ENCODE peak calls at places on chromosomes 4 and X, in five cellular contexts. F is IMR-90, M is coronary artery, A is thoracic aorta, D is NCI-H345. C is an unnamed sample.

GRCh38 chr4:4851081-4851480 is 8.4 kb upstream of the MSX1 start:
- DNase-seq in F (no peak), M (no peak), A (no peak), D (no peak), C (no peak)

GRCh38 chr4:26574563-26574962 is 9.3 kb upstream of the TBC1D19 start:
- DNase-seq in F (no peak), M (no peak), A (no peak), D (no peak), C (no peak)

GRCh38 chrX:129238011-129238410 is 285.3 kb downstream of the SMARCA1 start:
- DNase-seq in F (no peak), M (no peak), A (no peak), D (no peak), C (no peak)

GRCh38 chr4:181911420-181911819 is 331.8 kb upstream of the TENM3 start:
- DNase-seq in F (peak), M (no peak), A (no peak), D (no peak), C (peak)

GRCh38 chrX:87518504-87518903 is 902 bp downstream of the KLHL4 start:
- DNase-seq in F (peak), M (no peak), A (no peak), D (no peak), C (peak)

GRCh38 chr4:8267077-8267476 is 2.5 kb upstream of the HTRA3 start:
- DNase-seq in F (peak), M (no peak), A (no peak), D (peak), C (peak)

GRCh38 chr4:27986476-27986875 is 1125.8 kb downstream of the STIM2 start:
- DNase-seq in F (no peak), M (no peak), A (no peak), D (no peak), C (peak)

GRCh38 chr4:11011249-11011648 is 326.7 kb upstream of the CLNK start:
- DNase-seq in F (no peak), M (no peak), A (no peak), D (no peak), C (no peak)

GRCh38 chr4:144705861-144706590 is 60.1 kb downstream of the HHIP start:
- DNase-seq in F (no peak), M (no peak), A (no peak), D (no peak), C (no peak)

GRCh38 chr4:176198316-176198903 is 3.0 kb upstream of the SPATA4 start:
- DNase-seq in F (no peak), M (no peak), A (no peak), D (peak), C (no peak)

GRCh38 chr4:36243355-36244256 is 708 bp downstream of the ARAP2 start:
- DNase-seq in F (peak), M (no peak), A (no peak), D (peak), C (peak)

GRCh38 chr4:2259036-2259540 is 2.8 kb downstream of the MXD4 start:
- DNase-seq in F (no peak), M (peak), A (peak), D (no peak), C (no peak)

GRCh38 chrX:66766318-66766717 is 127.4 kb upstream of the EDA2R start:
- DNase-seq in F (no peak), M (no peak), A (no peak), D (no peak), C (no peak)

GRCh38 chrX:48468247-48468671 is 1.8 kb downstream of the SLC38A5 start:
- DNase-seq in F (no peak), M (no peak), A (no peak), D (no peak), C (no peak)

GRCh38 chrX:56794404-56794803 is 65.4 kb downstream of the NBDY start:
- DNase-seq in F (no peak), M (peak), A (no peak), D (no peak), C (no peak)

GRCh38 chr4:3303445-3303824 is 10.6 kb downstream of the RGS12 start:
- DNase-seq in F (no peak), M (no peak), A (no peak), D (no peak), C (no peak)

GRCh38 chr4:9867746-9868425 is 86.5 kb downstream of the DRD5 start:
- DNase-seq in F (no peak), M (no peak), A (no peak), D (peak), C (no peak)

GRCh38 chr4:31106419-31106818 is 386.2 kb downstream of the PCDH7 start:
- DNase-seq in F (no peak), M (no peak), A (no peak), D (no peak), C (peak)

GRCh38 chrX:15864629-15865028 is 10.0 kb upstream of the AP1S2 start:
- DNase-seq in F (peak), M (no peak), A (no peak), D (no peak), C (peak)

GRCh38 chr4:87843936-87844335 is 11.2 kb downstream of the MEPE start:
- DNase-seq in F (peak), M (no peak), A (no peak), D (no peak), C (peak)

GRCh38 chrX:110795645-110796510 is at the start of gene CHRDL1:
- DNase-seq in F (no peak), M (no peak), A (no peak), D (peak), C (peak)

GRCh38 chrX:65196758-65197371 is 220.6 kb upstream of the ZC4H2 start:
- DNase-seq in F (no peak), M (no peak), A (no peak), D (no peak), C (no peak)

GRCh38 chr4:38533024-38533556 is 130.9 kb upstream of the KLF3 start:
- DNase-seq in F (no peak), M (no peak), A (no peak), D (no peak), C (no peak)

GRCh38 chr4:3075652-3075981 is 1.1 kb downstream of the HTT start:
- DNase-seq in F (no peak), M (no peak), A (no peak), D (no peak), C (no peak)

GRCh38 chrX:140274761-140275525 is 229.9 kb downstream of the SOX3 start:
- DNase-seq in F (peak), M (no peak), A (no peak), D (no peak), C (peak)

GRCh38 chr4:81052119-81053068 is 21.9 kb downstream of the BMP3 start:
- DNase-seq in F (peak), M (no peak), A (no peak), D (peak), C (peak)

GRCh38 chr4:2867758-2868491 is 24.3 kb downstream of the ADD1 start:
- DNase-seq in F (peak), M (no peak), A (no peak), D (no peak), C (peak)

GRCh38 chr4:186939766-186940165 is 216.1 kb upstream of the FAT1 start:
- DNase-seq in F (no peak), M (no peak), A (no peak), D (no peak), C (no peak)

GRCh38 chr4:112086036-112086434 is 59.2 kb upstream of the FAM241A start:
- DNase-seq in F (no peak), M (no peak), A (no peak), D (no peak), C (no peak)

GRCh38 chr4:100823066-100823992 is 305.5 kb upstream of the EMCN start:
- DNase-seq in F (no peak), M (no peak), A (no peak), D (peak), C (peak)

GRCh38 chrX:25015486-25016360 is at the start of gene ARX:
- DNase-seq in F (peak), M (no peak), A (no peak), D (no peak), C (peak)

GRCh38 chrX:70201732-70202131 is 24.4 kb downstream of the DGAT2L6 start:
- DNase-seq in F (no peak), M (no peak), A (no peak), D (no peak), C (no peak)

GRCh38 chr4:26207631-26208030 is 113.2 kb upstream of the RBPJ start:
- DNase-seq in F (no peak), M (no peak), A (no peak), D (no peak), C (no peak)

GRCh38 chrX:133185938-133186337 is 32.2 kb downstream of the TFDP3 start:
- DNase-seq in F (no peak), M (no peak), A (no peak), D (no peak), C (no peak)

GRCh38 chr4:112560084-112560483 is 44.1 kb upstream of the NEUROG2 start:
- DNase-seq in F (no peak), M (no peak), A (no peak), D (no peak), C (no peak)

GRCh38 chr4:184924516-184924915 is 93.8 kb upstream of the HELT start:
- DNase-seq in F (no peak), M (no peak), A (no peak), D (no peak), C (no peak)

GRCh38 chr4:38470708-38471262 is 193.2 kb upstream of the KLF3 start:
- DNase-seq in F (no peak), M (no peak), A (no peak), D (no peak), C (no peak)

C was measured in amniotic epithelial cell.